ENCODE peak calls at places on chromosomes 13 and 19, in eight cellular contexts. One of them, this sample, is unnamed. For H3K4me1, the result is how much of the 10 kb centered on the place peaks cover.

GRCh38 chr13:64158910-64159309 is 2743.3 kb upstream of the PCDH20 start:
- DNase-seq in ovary: no peak
- DNase-seq in stomach: no peak
- DNase-seq in H1: no peak
- DNase-seq in A549: no peak
- DNase-seq in suprapubic skin: no peak
- DNase-seq in transverse colon: no peak
- DNase-seq in tibial nerve: no peak
- DNase-seq in this sample: no peak

GRCh38 chr13:65787087-65787486 is 1443.0 kb downstream of the PCDH9 start:
- DNase-seq in tibial nerve: no peak
- DNase-seq in A549: no peak
- DNase-seq in suprapubic skin: no peak
- DNase-seq in transverse colon: no peak
- DNase-seq in stomach: no peak
- DNase-seq in ovary: no peak
- DNase-seq in H1: no peak
- DNase-seq in this sample: no peak

GRCh38 chr19:41792513-41793413 is 3.6 kb upstream of the CEACAM3 start:
- DNase-seq in ovary: no peak
- DNase-seq in transverse colon: peak
- DNase-seq in tibial nerve: no peak
- DNase-seq in stomach: peak
- DNase-seq in H1: peak
- DNase-seq in suprapubic skin: no peak
- DNase-seq in A549: peak
- DNase-seq in this sample: no peak

GRCh38 chr19:14515501-14516047 is 2.6 kb downstream of the DNAJB1 start:
- DNase-seq in ovary: no peak
- DNase-seq in tibial nerve: no peak
- DNase-seq in transverse colon: no peak
- DNase-seq in H1: no peak
- DNase-seq in stomach: no peak
- DNase-seq in A549: no peak
- DNase-seq in suprapubic skin: no peak
- DNase-seq in this sample: no peak

GRCh38 chr19:33226550-33227241 is 1.0 kb upstream of the SLC7A10 start:
- DNase-seq in A549: peak
- DNase-seq in stomach: peak
- DNase-seq in transverse colon: peak
- DNase-seq in tibial nerve: no peak
- DNase-seq in H1: peak
- DNase-seq in ovary: no peak
- DNase-seq in suprapubic skin: no peak
- DNase-seq in this sample: no peak

GRCh38 chr13:41561179-41561578 is 103.8 kb downstream of the RGCC start:
- DNase-seq in H1: no peak
- DNase-seq in A549: no peak
- DNase-seq in tibial nerve: no peak
- DNase-seq in suprapubic skin: no peak
- DNase-seq in stomach: no peak
- DNase-seq in transverse colon: no peak
- DNase-seq in ovary: no peak
- DNase-seq in this sample: no peak

GRCh38 chr13:109737606-109738005 is 48.8 kb downstream of the IRS2 start:
- DNase-seq in A549: no peak
- DNase-seq in ovary: no peak
- DNase-seq in stomach: no peak
- DNase-seq in tibial nerve: no peak
- DNase-seq in H1: no peak
- DNase-seq in transverse colon: no peak
- DNase-seq in suprapubic skin: no peak
- DNase-seq in this sample: no peak

GRCh38 chr13:101433895-101434294 is 17.6 kb upstream of the NALCN start:
- DNase-seq in stomach: no peak
- DNase-seq in tibial nerve: no peak
- DNase-seq in suprapubic skin: no peak
- DNase-seq in H1: no peak
- DNase-seq in transverse colon: no peak
- DNase-seq in A549: no peak
- DNase-seq in ovary: no peak
- DNase-seq in this sample: no peak

GRCh38 chr13:27336005-27336673 is 65.5 kb downstream of the RASL11A start:
- DNase-seq in H1: no peak
- DNase-seq in ovary: no peak
- DNase-seq in A549: no peak
- DNase-seq in stomach: no peak
- DNase-seq in suprapubic skin: no peak
- DNase-seq in transverse colon: no peak
- DNase-seq in tibial nerve: no peak
- DNase-seq in this sample: no peak

GRCh38 chr19:19214892-19215291 is 3.1 kb downstream of the NCAN start:
- DNase-seq in suprapubic skin: no peak
- DNase-seq in A549: no peak
- DNase-seq in ovary: no peak
- DNase-seq in stomach: no peak
- DNase-seq in H1: no peak
- DNase-seq in transverse colon: no peak
- DNase-seq in tibial nerve: no peak
- DNase-seq in this sample: no peak

GRCh38 chr13:52428295-52428694 is 22.1 kb downstream of the VPS36 start:
- DNase-seq in H1: no peak
- DNase-seq in tibial nerve: no peak
- DNase-seq in ovary: no peak
- DNase-seq in transverse colon: no peak
- DNase-seq in suprapubic skin: no peak
- DNase-seq in A549: peak
- DNase-seq in stomach: peak
- DNase-seq in this sample: no peak

GRCh38 chr13:76383671-76384461 is 502.3 kb downstream of the KCTD12 start:
- DNase-seq in stomach: no peak
- DNase-seq in ovary: peak
- DNase-seq in A549: peak
- DNase-seq in suprapubic skin: no peak
- DNase-seq in H1: no peak
- DNase-seq in transverse colon: peak
- DNase-seq in tibial nerve: no peak
- DNase-seq in this sample: peak

GRCh38 chr13:90974249-90974954 is 373.1 kb upstream of the MIR17HG start:
- DNase-seq in transverse colon: no peak
- DNase-seq in A549: no peak
- DNase-seq in ovary: no peak
- DNase-seq in stomach: no peak
- DNase-seq in tibial nerve: no peak
- DNase-seq in H1: no peak
- DNase-seq in suprapubic skin: no peak
- DNase-seq in this sample: no peak

GRCh38 chr13:23905766-23906165 is 8.5 kb upstream of the C1QTNF9B start:
- DNase-seq in A549: no peak
- DNase-seq in ovary: no peak
- DNase-seq in H1: no peak
- DNase-seq in stomach: no peak
- DNase-seq in tibial nerve: no peak
- DNase-seq in suprapubic skin: no peak
- DNase-seq in transverse colon: no peak
- DNase-seq in this sample: no peak

GRCh38 chr13:54845351-54845965 is 1816.8 kb downstream of the OLFM4 start:
- DNase-seq in tibial nerve: no peak
- DNase-seq in transverse colon: no peak
- DNase-seq in suprapubic skin: no peak
- DNase-seq in stomach: no peak
- DNase-seq in A549: no peak
- DNase-seq in H1: no peak
- DNase-seq in ovary: no peak
- DNase-seq in this sample: no peak

GRCh38 chr13:83881031-83881727 is 1.1 kb downstream of the SLITRK1 start:
- DNase-seq in H1: no peak
- DNase-seq in stomach: no peak
- DNase-seq in suprapubic skin: no peak
- DNase-seq in ovary: no peak
- DNase-seq in transverse colon: no peak
- DNase-seq in tibial nerve: no peak
- DNase-seq in A549: no peak
- DNase-seq in this sample: no peak

GRCh38 chr19:49710372-49710951 is 19.5 kb downstream of the CPT1C start:
- DNase-seq in suprapubic skin: no peak
- DNase-seq in transverse colon: no peak
- DNase-seq in ovary: no peak
- DNase-seq in A549: peak
- DNase-seq in H1: no peak
- DNase-seq in stomach: no peak
- DNase-seq in tibial nerve: no peak
- DNase-seq in this sample: no peak

DNA sequence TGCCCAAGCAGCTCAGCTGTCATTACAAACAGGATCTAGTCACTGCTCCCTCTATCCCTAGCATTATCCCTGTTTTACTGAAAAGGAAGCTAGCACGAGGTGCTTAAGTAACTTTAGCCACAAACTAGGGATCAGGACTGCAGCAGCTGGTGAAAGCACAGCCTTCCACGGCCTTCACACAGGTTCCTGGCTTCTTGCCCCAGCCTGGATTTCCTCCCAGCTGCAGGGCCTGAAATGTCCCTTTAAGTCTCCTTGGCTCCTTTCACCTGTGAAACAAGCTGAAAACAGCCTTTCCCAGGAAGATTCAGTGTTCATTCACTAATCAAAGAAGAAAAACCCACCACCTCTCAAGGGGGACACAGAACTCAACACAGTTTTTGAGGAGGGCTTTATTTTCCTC is 754.5 kb downstream of the DIAPH3 start:
- DNase-seq in stomach: peak
- DNase-seq in H1: no peak
- DNase-seq in tibial nerve: no peak
- DNase-seq in suprapubic skin: no peak
- DNase-seq in A549: no peak
- DNase-seq in transverse colon: peak
- DNase-seq in ovary: no peak
- DNase-seq in this sample: peak
- H3K4me3 ChIP-seq in stomach: no peak
- H3K4me3 ChIP-seq in H1: no peak
- H3K4me3 ChIP-seq in tibial nerve: no peak
- H3K4me3 ChIP-seq in suprapubic skin: no peak
- H3K4me3 ChIP-seq in A549: no peak
- H3K4me3 ChIP-seq in transverse colon: no peak
- H3K4me3 ChIP-seq in ovary: no peak
- H3K4me3 ChIP-seq in this sample: no peak

DNA sequence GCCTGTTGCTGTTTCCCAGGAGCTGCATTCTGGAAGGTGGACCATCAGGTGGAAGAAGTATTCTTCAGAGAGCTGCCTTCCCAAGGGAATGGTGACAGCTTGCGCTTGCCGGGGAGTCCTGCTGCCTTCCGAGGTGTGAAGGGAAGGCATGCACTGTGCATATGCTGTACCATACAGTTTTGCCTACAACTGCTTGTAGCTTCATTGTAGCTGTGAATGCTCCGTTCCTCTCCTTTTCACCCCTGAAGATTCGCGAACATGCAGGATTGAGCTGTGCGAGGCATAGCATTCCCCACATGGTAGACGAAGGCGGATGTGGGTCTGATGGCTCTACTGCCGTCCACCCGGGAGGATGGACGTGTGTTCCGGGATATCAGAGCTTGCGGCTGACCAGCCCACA is 243.2 kb upstream of the TSHZ3 start:
- DNase-seq in suprapubic skin: no peak
- DNase-seq in H1: no peak
- DNase-seq in stomach: no peak
- DNase-seq in tibial nerve: no peak
- DNase-seq in transverse colon: no peak
- DNase-seq in ovary: no peak
- DNase-seq in A549: no peak
- DNase-seq in this sample: no peak
- H3K4me1 ChIP-seq in suprapubic skin: under half
- H3K4me1 ChIP-seq in H1: under half
- H3K4me1 ChIP-seq in stomach: under half
- H3K4me1 ChIP-seq in tibial nerve: under half
- H3K4me1 ChIP-seq in transverse colon: under half
- H3K4me1 ChIP-seq in ovary: under half
- H3K4me1 ChIP-seq in A549: under half
- H3K4me1 ChIP-seq in this sample: under half

DNA sequence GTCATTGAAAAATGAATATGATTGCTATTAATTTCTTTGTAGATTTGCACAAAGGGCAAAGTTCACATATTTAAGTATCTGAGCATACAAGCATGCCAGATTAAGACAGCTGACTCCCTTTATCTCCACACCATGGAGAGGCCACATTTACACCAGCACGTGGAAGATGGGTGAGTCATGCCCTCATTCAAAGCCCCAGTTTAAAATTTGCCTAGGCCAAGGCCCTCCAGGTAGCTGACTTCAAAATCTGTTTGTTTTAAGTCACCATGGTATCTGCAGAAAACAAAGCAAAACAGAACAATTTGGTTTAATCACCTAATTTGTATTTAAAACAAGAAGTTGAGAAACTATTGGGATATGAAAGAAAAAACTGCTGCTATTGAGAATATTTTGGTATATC is 109.2 kb downstream of the ESD start:
- DNase-seq in A549: peak
- DNase-seq in ovary: no peak
- DNase-seq in transverse colon: no peak
- DNase-seq in H1: peak
- DNase-seq in stomach: no peak
- DNase-seq in suprapubic skin: no peak
- DNase-seq in tibial nerve: no peak
- DNase-seq in this sample: no peak
- TF ChIP-seq EP300 in A549: no peak
- TF ChIP-seq EP300 in ovary: no peak
- TF ChIP-seq EP300 in transverse colon: no peak
- TF ChIP-seq EP300 in H1: no peak
- TF ChIP-seq EP300 in stomach: no peak
- TF ChIP-seq EP300 in suprapubic skin: no peak
- TF ChIP-seq EP300 in tibial nerve: no peak
- TF ChIP-seq EP300 in this sample: no peak

GRCh38 chr13:48233097-48233885 is at the start of gene ITM2B:
- DNase-seq in H1: no peak
- DNase-seq in tibial nerve: peak
- DNase-seq in ovary: peak
- DNase-seq in transverse colon: peak
- DNase-seq in A549: peak
- DNase-seq in suprapubic skin: peak
- DNase-seq in stomach: peak
- DNase-seq in this sample: peak

GRCh38 chr13:48230541-48230940 is 2.5 kb upstream of the ITM2B start:
- DNase-seq in A549: no peak
- DNase-seq in stomach: no peak
- DNase-seq in transverse colon: no peak
- DNase-seq in suprapubic skin: no peak
- DNase-seq in ovary: no peak
- DNase-seq in H1: no peak
- DNase-seq in tibial nerve: no peak
- DNase-seq in this sample: no peak

GRCh38 chr13:48231080-48231479 is 1.9 kb upstream of the ITM2B start:
- DNase-seq in suprapubic skin: no peak
- DNase-seq in stomach: no peak
- DNase-seq in H1: no peak
- DNase-seq in tibial nerve: no peak
- DNase-seq in ovary: peak
- DNase-seq in transverse colon: no peak
- DNase-seq in A549: peak
- DNase-seq in this sample: no peak

GRCh38 chr13:48232420-48233096 is 448 bp upstream of the ITM2B start:
- DNase-seq in stomach: peak
- DNase-seq in A549: peak
- DNase-seq in transverse colon: peak
- DNase-seq in ovary: peak
- DNase-seq in tibial nerve: no peak
- DNase-seq in H1: no peak
- DNase-seq in suprapubic skin: peak
- DNase-seq in this sample: peak

GRCh38 chr13:48231948-48232347 is 1.1 kb upstream of the ITM2B start:
- DNase-seq in A549: no peak
- DNase-seq in ovary: no peak
- DNase-seq in suprapubic skin: no peak
- DNase-seq in H1: no peak
- DNase-seq in tibial nerve: no peak
- DNase-seq in transverse colon: no peak
- DNase-seq in stomach: no peak
- DNase-seq in this sample: no peak
- H3K4me3 ChIP-seq in A549: no peak
- H3K4me3 ChIP-seq in ovary: no peak
- H3K4me3 ChIP-seq in suprapubic skin: no peak
- H3K4me3 ChIP-seq in H1: peak
- H3K4me3 ChIP-seq in tibial nerve: no peak
- H3K4me3 ChIP-seq in transverse colon: no peak
- H3K4me3 ChIP-seq in stomach: peak
- H3K4me3 ChIP-seq in this sample: no peak